ENCODE peak calls at places on chromosome 11, in six cellular contexts. S is CD4-positive, alpha-beta memory T cell; Z is brain microvascular endothelial cell; U is HFF-Myc; F is tibial nerve; W is adrenal gland. D is an unnamed sample.

GRCh38 chr11:63683133-63683991 is 2.1 kb downstream of the RTN3 start:
- DNase-seq in Z (no peak), S (no peak), U (no peak), F (no peak), W (no peak), D (no peak)

GRCh38 chr11:105361651-105362050 is 222.1 kb upstream of the CARD18 start:
- DNase-seq in U (no peak), W (no peak), S (no peak), Z (no peak), F (no peak), D (no peak)

GRCh38 chr11:17063171-17064002 is 14.1 kb downstream of the RPS13 start:
- DNase-seq in W (peak; percentile 57), Z (peak; percentile 50), U (no peak), F (no peak), S (peak; percentile 20), D (no peak)

GRCh38 chr11:689630-690029 is 5.4 kb downstream of the DEAF1 start:
- DNase-seq in F (no peak), S (no peak), U (no peak), Z (no peak), W (no peak), D (no peak)

GRCh38 chr11:47906066-47906465 is 57.9 kb upstream of the NUP160 start:
- DNase-seq in F (no peak), S (no peak), Z (no peak), U (no peak), W (no peak), D (no peak)

GRCh38 chr11:3161309-3161708 is 3.8 kb downstream of the OSBPL5 start:
- DNase-seq in Z (no peak), F (peak; percentile 16), W (no peak), S (no peak), U (no peak), D (no peak)

GRCh38 chr11:7473702-7474101 is 11.6 kb upstream of the OLFML1 start:
- DNase-seq in Z (no peak), S (no peak), W (no peak), F (no peak), U (no peak), D (no peak)

GRCh38 chr11:12701815-12702214 is 27.6 kb downstream of the TEAD1 start:
- DNase-seq in Z (no peak), U (no peak), W (no peak), F (no peak), S (no peak), D (no peak)

GRCh38 chr11:48058064-48058463 is 77.7 kb downstream of the PTPRJ start:
- DNase-seq in Z (no peak), W (no peak), U (no peak), F (no peak), S (no peak), D (no peak)

GRCh38 chr11:76785513-76785912 is 2.4 kb downstream of the TSKU start:
- DNase-seq in W (no peak), S (no peak), F (no peak), Z (no peak), U (no peak), D (no peak)

GRCh38 chr11:7485136-7485853 is at the start of gene OLFML1:
- DNase-seq in S (no peak), W (no peak), U (no peak), Z (no peak), F (peak; percentile 17), D (no peak)

GRCh38 chr11:93504110-93505095 is 38.8 kb downstream of the SMCO4 start:
- DNase-seq in S (no peak), Z (no peak), U (no peak), W (no peak), F (no peak), D (no peak)

GRCh38 chr11:36103933-36104530 is 160.2 kb downstream of the LDLRAD3 start:
- DNase-seq in F (no peak), Z (no peak), W (no peak), S (no peak), U (no peak), D (no peak)
- H3K4me3 ChIP-seq in F (no peak overlapping the region), Z (no peak overlapping the region), W (no peak overlapping the region), S (no peak overlapping the region), U (no peak overlapping the region), D (no peak overlapping the region)

DNA sequence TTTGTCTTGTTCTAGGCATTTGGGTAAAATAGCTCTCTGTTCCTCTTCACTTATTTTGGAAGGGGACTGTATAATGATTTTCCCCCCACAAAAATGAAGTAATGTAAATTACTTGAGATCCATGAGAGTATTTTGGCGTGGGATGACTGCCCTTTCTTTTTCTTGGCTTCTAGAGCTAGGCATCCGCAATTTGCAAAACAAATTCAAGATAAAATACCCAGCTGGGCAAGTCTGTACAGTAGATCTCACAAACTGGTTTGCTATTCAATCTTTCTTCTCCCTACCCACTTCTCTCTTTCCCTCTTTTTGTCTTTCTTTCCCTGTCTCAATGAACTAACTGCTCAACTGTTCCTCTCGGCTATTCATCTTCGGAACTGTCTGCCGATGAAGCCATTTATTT is 75.7 kb upstream of the MTMR2 start:
- DNase-seq in S (no peak), Z (no peak), U (no peak), F (no peak), W (no peak), D (no peak)
- H3K4me3 ChIP-seq in S (no peak overlapping the region), Z (no peak overlapping the region), U (no peak overlapping the region), F (peak overlapping the region; percentile 25), W (no peak overlapping the region), D (no peak overlapping the region)

DNA sequence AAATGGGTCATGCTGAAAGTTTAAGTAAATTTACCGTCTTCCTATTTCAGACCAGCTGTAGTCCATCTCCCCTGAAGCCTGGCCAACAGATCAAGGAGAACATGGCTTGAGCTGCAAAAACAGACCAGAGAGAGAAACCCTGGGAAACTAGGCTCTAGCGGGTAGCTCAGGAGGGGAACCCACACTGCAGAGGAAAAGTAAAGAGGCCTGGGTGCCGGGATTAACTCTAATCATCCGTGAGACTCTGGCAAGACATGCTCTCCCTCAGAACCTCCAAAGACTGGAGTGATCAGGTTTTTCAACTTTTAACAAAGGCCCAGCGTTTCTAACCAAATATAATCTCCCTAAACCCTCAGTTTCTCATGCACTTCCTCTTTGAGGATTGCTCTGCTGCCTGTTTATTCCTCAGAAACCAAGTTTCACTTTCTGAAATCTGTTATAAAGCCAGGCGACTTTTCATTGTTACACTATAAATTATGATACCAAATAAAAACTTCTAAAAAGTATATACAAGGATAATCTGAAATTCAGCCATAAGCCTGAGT is 67.4 kb downstream of the GAB2 start:
- DNase-seq in Z (no peak), U (no peak), F (no peak), S (no peak), W (peak; percentile 26), D (no peak)
- H3K4me3 ChIP-seq in Z (no peak overlapping the region), U (no peak overlapping the region), F (peak overlapping the region; percentile 26), S (no peak overlapping the region), W (no peak overlapping the region), D (no peak overlapping the region)

DNA sequence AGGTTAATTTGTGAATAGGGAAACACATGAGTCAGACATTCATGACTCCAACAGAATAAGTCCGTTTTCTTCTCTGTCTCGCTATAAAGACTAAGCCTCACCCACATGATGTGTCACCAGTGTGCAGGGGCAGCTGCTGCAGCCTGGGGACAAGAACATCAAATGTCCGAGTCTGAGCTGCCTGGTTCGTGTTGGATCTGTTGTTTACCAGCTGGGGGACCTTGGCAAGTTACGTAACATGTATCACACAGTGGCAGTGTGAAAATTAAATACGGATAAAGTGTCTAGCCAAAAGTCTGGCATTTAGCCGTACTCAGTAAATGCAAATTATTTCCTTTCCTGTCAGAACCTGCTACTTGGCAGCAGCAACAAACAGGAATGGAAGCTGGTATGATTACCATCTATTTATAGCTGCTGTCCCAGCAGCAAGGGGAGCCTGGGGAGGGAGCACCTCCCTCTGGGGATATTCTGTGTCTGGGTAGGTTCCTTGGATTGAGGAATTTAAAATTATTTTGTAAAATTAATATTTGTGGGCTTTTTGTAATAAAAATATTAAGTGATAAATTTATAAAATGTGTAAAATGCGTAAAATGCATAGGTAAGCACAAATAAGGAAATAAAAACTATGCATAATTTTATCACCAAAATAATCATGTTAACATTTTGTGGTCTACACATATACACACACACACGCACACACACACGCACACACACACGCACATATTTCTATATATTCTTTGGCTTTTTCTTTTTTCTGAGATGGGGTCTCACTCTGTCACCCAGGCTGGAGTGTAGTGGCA is 1.3 kb upstream of the CLDN25 start:
- DNase-seq in W (peak; percentile 69), F (no peak), Z (peak; percentile 16), S (no peak), U (no peak), D (no peak)
- H3K4me3 ChIP-seq in W (no peak overlapping the region), F (no peak overlapping the region), Z (no peak overlapping the region), S (no peak overlapping the region), U (no peak overlapping the region), D (no peak overlapping the region)

GRCh38 chr11:118015385-118015841 is 29.2 kb downstream of the IL10RA start:
- DNase-seq in Z (no peak), U (no peak), S (no peak), W (no peak), F (no peak), D (peak; percentile 29)
- H3K4me3 ChIP-seq in Z (no peak overlapping the region), U (no peak overlapping the region), S (no peak overlapping the region), W (no peak overlapping the region), F (no peak overlapping the region), D (no peak overlapping the region)

DNA sequence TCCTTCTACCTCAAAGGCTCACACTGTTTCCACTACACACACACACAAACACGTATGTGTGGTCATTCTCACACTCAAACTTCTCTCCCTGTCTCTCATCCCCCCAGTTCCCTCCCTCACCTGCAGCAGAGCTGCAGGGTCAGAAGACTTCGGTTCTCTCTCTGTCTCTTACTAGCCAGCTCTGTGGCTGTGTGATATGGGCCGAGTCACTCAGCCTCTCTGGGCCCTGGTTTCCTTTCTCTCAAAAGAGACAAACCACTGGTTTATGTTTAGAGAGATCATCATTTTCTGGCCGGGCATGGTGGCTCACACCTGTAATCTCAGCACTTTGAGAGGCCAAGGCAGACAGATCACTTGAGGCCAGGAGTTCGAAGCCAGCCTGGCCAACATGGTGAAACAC is 21.1 kb downstream of the TSPAN18 start:
- DNase-seq in W (peak; percentile 10), Z (no peak), S (no peak), F (no peak), U (no peak), D (no peak)
- H3K4me3 ChIP-seq in W (no peak overlapping the region), Z (no peak overlapping the region), S (no peak overlapping the region), F (no peak overlapping the region), U (no peak overlapping the region), D (no peak overlapping the region)

D was measured in Jurkat, Clone E6-1.